ENCODE peak calls at places on chromosomes 6 and 20, in six cellular contexts. A is H1, R is PC-3, I is OCI-LY7, S is endothelial cell of umbilical vein, H is hepatocyte. O is an unnamed sample.
A peak's percentile ranks its signal among the peaks of the same experiment; 100 is the strongest.

GRCh38 chr6:25660512-25660911 is 8.5 kb downstream of the SCGN start:
- DNase-seq in A (no peak), R (peak; percentile 82), I (no peak), S (peak; percentile 8), H (peak; percentile 74), O (peak; percentile 23)

GRCh38 chr6:55826941-55827340 is 48.4 kb downstream of the BMP5 start:
- DNase-seq in A (no peak), R (no peak), I (no peak), S (no peak), H (no peak), O (no peak)

GRCh38 chr6:3119040-3119723 is 671 bp downstream of the BPHL start:
- DNase-seq in A (no peak), R (peak; percentile 35), I (no peak), S (no peak), H (peak; percentile 73), O (peak; percentile 31)

GRCh38 chr6:49001856-49002255 is 461.2 kb downstream of the MMUT start:
- DNase-seq in A (no peak), R (peak; percentile 67), I (no peak), S (no peak), H (no peak), O (peak; percentile 25)

GRCh38 chr6:44696099-44696498 is 308.6 kb downstream of the CDC5L start:
- DNase-seq in A (no peak), R (peak; percentile 25), I (no peak), S (no peak), H (no peak), O (peak; percentile 85)

GRCh38 chr20:45098096-45098773 is 2.7 kb downstream of the KCNS1 start:
- DNase-seq in A (peak; percentile 36), R (no peak), I (no peak), S (peak; percentile 23), H (peak; percentile 47), O (peak; percentile 10)

GRCh38 chr6:108961985-108962384 is 113.8 kb downstream of the ARMC2 start:
- DNase-seq in A (no peak), R (no peak), I (no peak), S (peak; percentile 49), H (no peak), O (peak; percentile 88)

GRCh38 chr6:72938104-72938503 is 287.2 kb downstream of the KHDC1L start:
- DNase-seq in A (no peak), R (no peak), I (no peak), S (no peak), H (no peak), O (no peak)

GRCh38 chr6:158853072-158853871 is 34.1 kb upstream of the EZR start:
- DNase-seq in A (peak; percentile 97), R (peak; percentile 98), I (peak; percentile 85), S (peak; percentile 66), H (peak; percentile 95), O (peak; percentile 97)

GRCh38 chr6:31972709-31973350 is 892 bp upstream of the DXO start:
- DNase-seq in A (no peak), R (no peak), I (no peak), S (peak; percentile 23), H (no peak), O (peak; percentile 61)

GRCh38 chr6:106692823-106693216 is 63.4 kb downstream of the QRSL1 start:
- DNase-seq in A (no peak), R (no peak), I (no peak), S (no peak), H (no peak), O (no peak)

GRCh38 chr6:68053805-68054373 is 581.2 kb upstream of the ADGRB3 start:
- DNase-seq in A (no peak), R (no peak), I (no peak), S (no peak), H (no peak), O (no peak)

GRCh38 chr6:68059894-68060293 is 575.2 kb upstream of the ADGRB3 start:
- DNase-seq in A (no peak), R (no peak), I (no peak), S (no peak), H (no peak), O (no peak)

GRCh38 chr6:68054776-68055175 is 580.3 kb upstream of the ADGRB3 start:
- DNase-seq in A (no peak), R (no peak), I (no peak), S (no peak), H (no peak), O (peak; percentile 39)

GRCh38 chr6:68059261-68059660 is 575.8 kb upstream of the ADGRB3 start:
- DNase-seq in A (no peak), R (no peak), I (no peak), S (no peak), H (no peak), O (no peak)
- H2AFZ ChIP-seq in A (peak overlapping the region; percentile 41), R (no peak overlapping the region), I (no peak overlapping the region), S (no peak overlapping the region), H (no peak overlapping the region), O (no peak overlapping the region)

GRCh38 chr6:259901-260508 is 32.3 kb upstream of the DUSP22 start:
- DNase-seq in A (no peak), R (no peak), I (no peak), S (no peak), H (no peak), O (no peak)
- H3K9me3 ChIP-seq in A (peaks cover 17% of the 10 kb centered on the region), R (no peaks in the 10 kb centered on the region), I (peaks cover 6% of the 10 kb centered on the region), S (no peaks in the 10 kb centered on the region), H (no peaks in the 10 kb centered on the region), O (no peaks in the 10 kb centered on the region)

DNA sequence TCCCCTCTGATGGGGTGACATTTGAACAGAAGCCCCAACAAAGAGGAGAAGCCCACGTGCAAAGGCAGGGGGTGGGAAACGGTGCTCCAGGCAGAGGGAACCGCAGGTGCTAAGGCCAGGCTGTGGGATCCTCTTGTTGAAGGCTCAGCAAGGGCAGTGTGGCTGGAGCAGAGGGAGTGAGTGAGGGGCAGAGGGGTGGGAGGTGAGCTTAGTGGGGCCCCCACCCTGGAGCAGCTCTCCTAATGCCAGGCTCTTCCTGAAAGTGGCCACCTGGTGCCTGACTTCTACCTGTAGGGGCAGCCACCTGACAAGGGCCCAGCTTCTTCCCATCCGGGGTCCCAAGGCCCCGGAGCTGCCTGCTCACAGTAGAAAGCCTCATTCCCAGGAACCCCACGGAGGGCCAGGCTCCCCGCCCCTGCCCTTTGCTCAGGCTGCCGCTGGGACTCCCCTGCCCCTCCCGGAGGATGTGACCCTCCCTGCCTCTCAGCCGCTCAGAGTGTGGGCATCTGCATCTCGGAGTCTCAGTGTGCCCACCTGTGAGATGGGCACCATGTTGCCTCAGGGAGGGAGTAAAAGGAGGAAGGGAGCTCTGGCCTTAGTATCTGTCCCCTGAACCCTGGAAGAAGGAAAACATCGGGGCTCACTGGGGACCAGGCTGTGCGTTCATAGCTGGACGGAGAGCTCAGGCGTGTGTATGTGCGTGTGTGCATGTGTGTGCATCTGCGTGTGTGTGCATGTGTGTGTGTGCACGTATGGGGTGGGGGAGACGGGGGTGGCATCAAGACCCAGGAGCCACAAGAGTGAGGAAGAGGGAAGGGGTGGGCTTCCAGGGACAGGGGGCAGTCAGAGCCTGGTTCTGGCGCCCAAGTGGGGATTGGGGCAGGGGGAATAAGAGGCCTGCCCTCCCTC is 119.4 kb downstream of the CEBPB start:
- DNase-seq in A (no peak), R (no peak), I (no peak), S (no peak), H (no peak), O (no peak)
- H3K4me3 ChIP-seq in A (no peak overlapping the region), R (no peak overlapping the region), I (no peak overlapping the region), S (no peak overlapping the region), H (no peak overlapping the region), O (no peak overlapping the region)

DNA sequence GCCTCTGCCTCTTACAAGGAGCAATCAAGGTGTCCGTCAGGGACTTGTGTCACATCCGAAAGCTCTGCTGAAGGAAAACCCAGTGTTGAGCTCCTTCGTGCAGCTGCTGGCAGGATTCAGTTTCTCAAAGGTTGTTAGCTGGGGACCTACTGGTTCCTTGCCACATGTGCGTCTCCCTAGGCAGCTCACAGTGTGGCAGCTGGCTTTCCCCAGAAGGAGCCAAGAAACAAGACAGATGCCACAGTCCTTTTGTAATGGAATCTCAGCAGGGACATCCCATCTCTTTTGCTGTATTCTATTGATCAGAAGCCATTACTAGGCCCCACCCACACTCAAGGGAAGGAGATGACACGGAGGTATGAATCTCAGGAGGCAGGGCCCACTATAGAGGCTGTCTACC is 488.8 kb downstream of the CD83 start:
- DNase-seq in A (no peak), R (no peak), I (no peak), S (no peak), H (no peak), O (no peak)
- H2AFZ ChIP-seq in A (no peak overlapping the region), R (no peak overlapping the region), I (no peak overlapping the region), S (no peak overlapping the region), H (no peak overlapping the region), O (no peak overlapping the region)

DNA sequence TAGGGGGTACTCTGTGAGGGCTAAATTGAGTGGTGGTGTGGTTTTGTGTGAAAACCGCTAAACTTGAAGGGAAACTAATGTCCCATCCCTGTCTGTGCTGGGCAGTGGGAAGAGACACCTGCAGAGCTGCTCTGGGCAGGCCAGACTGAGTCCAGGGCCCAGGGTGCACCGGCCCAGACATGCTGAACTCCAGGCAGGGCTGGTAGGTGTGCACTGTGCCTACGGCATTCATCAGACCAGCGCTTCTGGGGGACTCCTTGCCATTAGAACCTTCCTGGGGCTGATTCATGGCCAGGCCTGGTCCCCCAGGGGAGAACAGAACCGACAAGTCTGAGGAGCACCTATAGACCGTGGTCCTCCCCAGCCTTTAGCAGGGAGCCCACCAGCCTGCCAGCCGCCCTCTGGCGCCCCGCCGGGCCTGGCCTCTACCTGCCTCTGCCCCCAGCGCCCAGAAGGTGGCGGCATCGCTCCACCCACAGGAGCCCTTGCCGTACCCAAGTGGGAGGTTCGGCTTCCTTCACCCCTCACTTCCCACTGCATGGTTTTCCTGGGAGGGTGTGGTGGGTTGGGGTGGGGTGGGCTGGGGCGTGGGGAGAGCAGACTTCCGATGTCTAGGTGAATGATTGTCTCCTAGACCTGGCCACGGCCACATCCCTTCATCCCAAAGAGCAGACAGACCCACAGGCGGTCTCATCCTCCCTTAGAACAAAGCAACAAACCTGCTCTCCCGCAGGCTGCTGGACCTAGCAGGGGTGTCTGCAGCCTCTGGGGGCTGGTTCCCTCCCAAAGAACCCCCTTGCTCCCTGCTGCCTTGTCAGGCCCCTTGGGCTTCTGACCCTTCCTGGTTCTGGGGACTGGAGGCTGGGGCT is 15.5 kb downstream of the CCDC167 start:
- DNase-seq in A (peak; percentile 23), R (peak; percentile 56), I (peak; percentile 59), S (peak; percentile 33), H (peak; percentile 79), O (no peak)
- H3K9me3 ChIP-seq in A (no peaks in the 10 kb centered on the region), R (no peaks in the 10 kb centered on the region), I (no peaks in the 10 kb centered on the region), S (no peaks in the 10 kb centered on the region), H (no peaks in the 10 kb centered on the region), O (no peaks in the 10 kb centered on the region)

O was measured in astrocyte.